ENCODE peak calls at places on chromosomes 6 and 20, in six cellular contexts. C, A, S, M, G and H are unnamed samples.

GRCh38 chr20:61678437-61678836 is 387.2 kb downstream of the TAF4 start:
- DNase-seq in M (no peak), A (no peak), C (no peak), S (peak; percentile 5), G (no peak), H (no peak)

GRCh38 chr6:36980876-36981619 is 4.9 kb downstream of the MTCH1 start:
- DNase-seq in C (no peak), G (peak; percentile 73), M (no peak), S (no peak), A (no peak), H (peak; percentile 38)

GRCh38 chr20:21048841-21049273 is 57.3 kb downstream of the LINC00237 start:
- DNase-seq in C (peak; percentile 7), M (peak; percentile 2), G (peak; percentile 88), A (no peak), S (peak; percentile 56), H (no peak)

GRCh38 chr6:19757036-19757435 is 80.1 kb upstream of the ID4 start:
- DNase-seq in S (no peak), A (no peak), M (no peak), C (no peak), G (peak; percentile 24), H (no peak)

GRCh38 chr6:18454446-18454845 is 67.3 kb downstream of the RNF144B start:
- DNase-seq in C (no peak), M (no peak), G (no peak), A (no peak), S (no peak), H (no peak)

GRCh38 chr6:166341915-166342292 is 441 bp downstream of the SFT2D1 start:
- DNase-seq in G (peak; percentile 33), A (no peak), M (no peak), S (no peak), C (no peak), H (no peak)

GRCh38 chr20:46308258-46309157 is at the start of gene CDH22:
- DNase-seq in M (no peak), C (peak; percentile 28), S (no peak), A (no peak), G (peak; percentile 84), H (peak; percentile 64)

GRCh38 chr6:11381801-11382513 is 149.5 kb upstream of the NEDD9 start:
- DNase-seq in M (peak; percentile 65), C (peak; percentile 80), A (no peak), G (no peak), S (peak; percentile 40), H (no peak)

GRCh38 chr6:11770546-11771466 is 7.8 kb downstream of the ADTRP start:
- DNase-seq in M (no peak), G (peak; percentile 35), A (peak; percentile 87), C (no peak), S (peak; percentile 91), H (peak; percentile 95)

GRCh38 chr6:77095936-77096627 is 367.2 kb downstream of the HTR1B start:
- DNase-seq in A (no peak), M (no peak), C (no peak), S (no peak), G (no peak), H (no peak)
- H3K4me1 ChIP-seq in A (no peaks in the 10 kb centered on the region), M (no peaks in the 10 kb centered on the region), C (no peaks in the 10 kb centered on the region), S (no peaks in the 10 kb centered on the region), G (no peaks in the 10 kb centered on the region), H (no peaks in the 10 kb centered on the region)

GRCh38 chr6:15874821-15875220 is 212.0 kb upstream of the DTNBP1 start:
- DNase-seq in S (no peak), A (no peak), M (no peak), C (no peak), G (no peak), H (no peak)

GRCh38 chr6:15874351-15874750 is 211.5 kb upstream of the DTNBP1 start:
- DNase-seq in G (no peak), A (no peak), C (no peak), S (no peak), M (no peak), H (no peak)

GRCh38 chr6:15872252-15873103 is 209.7 kb upstream of the DTNBP1 start:
- DNase-seq in M (no peak), C (no peak), G (no peak), S (no peak), A (peak; percentile 24), H (no peak)

GRCh38 chr6:15871211-15871770 is 208.5 kb upstream of the DTNBP1 start:
- DNase-seq in A (no peak), S (no peak), M (no peak), C (no peak), G (no peak), H (no peak)

GRCh38 chr6:15870354-15871043 is 207.7 kb upstream of the DTNBP1 start:
- DNase-seq in M (no peak), S (no peak), A (no peak), C (no peak), G (no peak), H (no peak)
- H3K4me3 ChIP-seq in M (no peak overlapping the region), S (no peak overlapping the region), A (no peak overlapping the region), C (no peak overlapping the region), G (no peak overlapping the region), H (no peak overlapping the region)

DNA sequence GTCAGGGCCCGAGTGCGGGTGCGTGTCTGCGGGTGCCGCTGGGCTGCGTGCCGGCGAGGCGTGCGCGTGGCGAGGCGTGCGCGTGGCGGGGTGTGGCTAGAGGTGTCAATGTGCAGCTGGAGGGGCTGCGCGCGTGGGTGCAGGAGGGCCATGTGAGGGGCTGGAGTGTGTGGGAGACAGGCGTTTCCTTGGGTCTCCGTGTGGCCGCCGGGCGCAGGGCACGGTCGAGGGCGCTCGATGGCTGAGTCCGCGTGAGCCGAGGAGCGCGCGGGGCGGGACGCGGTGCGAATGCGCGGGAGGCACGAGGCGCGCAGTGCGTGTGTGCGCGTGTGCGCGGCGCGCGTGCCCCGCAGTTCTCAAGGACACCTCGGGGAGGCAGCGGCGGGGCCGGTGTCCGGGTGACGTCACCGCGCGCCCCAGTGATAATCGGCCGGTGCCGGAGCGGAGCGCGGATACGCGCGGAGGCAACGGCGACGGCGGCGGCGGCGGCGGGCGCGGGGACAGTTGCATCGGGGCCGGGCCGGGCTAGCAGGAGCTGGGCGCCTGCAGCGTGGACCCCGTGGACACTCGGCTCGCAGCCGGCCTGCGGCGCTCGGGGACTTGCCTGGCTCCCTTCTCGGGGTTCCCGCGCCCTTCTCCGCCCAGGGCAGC is 38.7 kb downstream of the YTHDF1 start:
- DNase-seq in G (peak; percentile 70), S (no peak), M (no peak), A (no peak), C (no peak), H (no peak)
- H3K4me1 ChIP-seq in G (peaks cover 36% of the 10 kb centered on the region), S (peaks cover 14% of the 10 kb centered on the region), M (peaks cover 28% of the 10 kb centered on the region), A (peaks cover 31% of the 10 kb centered on the region), C (peaks cover 6% of the 10 kb centered on the region), H (no peaks in the 10 kb centered on the region)

DNA sequence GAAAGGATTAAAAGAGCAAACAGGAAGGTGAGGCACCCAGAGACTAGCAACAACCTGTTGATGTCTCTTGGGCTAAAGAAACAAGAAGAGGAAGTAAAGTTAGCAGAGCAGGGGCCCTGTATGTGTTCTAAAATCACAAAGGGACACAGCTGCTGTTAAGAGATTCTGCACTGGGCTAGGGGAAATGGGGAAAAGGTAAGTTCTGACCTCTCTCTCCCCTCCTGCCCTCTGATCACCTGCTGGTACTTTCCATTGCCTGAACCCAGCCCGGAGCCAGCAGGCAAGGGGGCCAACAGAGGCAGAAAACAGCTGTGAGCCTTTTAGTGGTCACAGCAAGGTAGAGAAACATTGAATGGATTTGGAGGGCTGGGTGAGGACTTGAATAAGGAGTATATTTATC is 13.5 kb upstream of the CNR1 start:
- DNase-seq in C (no peak), G (peak; percentile 41), S (no peak), A (no peak), M (no peak), H (no peak)
- H3K4me3 ChIP-seq in C (no peak overlapping the region), G (no peak overlapping the region), S (no peak overlapping the region), A (no peak overlapping the region), M (no peak overlapping the region), H (no peak overlapping the region)

DNA sequence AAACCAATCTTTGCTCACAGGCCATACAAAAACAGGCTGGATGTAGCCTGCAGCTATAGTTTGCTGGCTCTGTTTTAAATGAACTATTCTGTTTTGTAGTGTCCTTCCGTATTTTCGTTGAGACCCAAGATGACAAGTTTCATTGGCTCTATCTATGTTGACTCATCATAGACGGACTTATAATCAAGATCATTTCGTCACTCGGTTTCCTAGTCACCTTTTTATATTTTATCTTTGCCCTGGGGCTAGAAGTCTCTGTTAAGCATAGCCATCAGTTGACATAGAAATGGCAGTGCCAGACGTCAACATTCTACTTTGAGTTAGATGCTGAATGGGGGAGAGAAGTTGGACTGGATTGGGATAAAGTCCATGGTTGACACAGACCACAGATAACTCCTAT is 4.8 kb downstream of the PLEKHG1 start:
- DNase-seq in C (no peak), S (no peak), G (no peak), M (no peak), A (no peak), H (no peak)
- H3K4me1 ChIP-seq in C (no peaks in the 10 kb centered on the region), S (no peaks in the 10 kb centered on the region), G (peaks cover 7% of the 10 kb centered on the region), M (peaks cover 11% of the 10 kb centered on the region), A (peaks cover 9% of the 10 kb centered on the region), H (no peaks in the 10 kb centered on the region)

DNA sequence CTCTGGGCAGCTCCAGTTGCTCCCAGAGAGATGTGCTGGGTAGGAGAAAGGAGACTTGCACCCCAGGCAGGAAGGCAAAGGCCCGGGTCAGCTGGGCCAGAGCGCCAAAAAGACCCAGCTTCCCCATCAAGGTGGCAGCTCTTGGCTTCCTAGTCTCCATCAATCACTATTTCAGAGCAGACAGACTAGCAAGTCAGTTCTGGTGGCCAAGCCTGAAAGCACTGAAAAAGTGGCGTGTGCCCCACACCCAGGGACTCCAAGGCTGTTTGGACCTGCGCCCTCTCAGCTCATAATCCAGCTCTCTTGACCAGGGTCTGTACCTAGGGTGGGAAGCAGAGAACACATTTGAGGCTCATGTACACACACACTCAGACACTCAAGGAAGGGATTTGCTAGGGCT is 3.7 kb downstream of the MAFB start:
- DNase-seq in M (no peak), S (no peak), G (peak; percentile 6), C (no peak), A (no peak), H (no peak)
- H3K4me3 ChIP-seq in M (no peak overlapping the region), S (no peak overlapping the region), G (no peak overlapping the region), C (no peak overlapping the region), A (no peak overlapping the region), H (no peak overlapping the region)